ENCODE peak calls at places on chromosomes 6 and 20, in five cellular contexts. One of them, this sample, is unnamed.

GRCh38 chr20:45374966-45375365 is 3.2 kb downstream of the TP53TG5 start:
- DNase-seq in erythroblast: no peak
- DNase-seq in NCI-H1694: no peak
- DNase-seq in CD8-positive, alpha-beta T cell: no peak
- DNase-seq in GM03348: no peak
- DNase-seq in this sample: no peak

GRCh38 chr6:114346451-114346850 is 3.6 kb upstream of the HS3ST5 start:
- DNase-seq in erythroblast: no peak
- DNase-seq in NCI-H1694: no peak
- DNase-seq in CD8-positive, alpha-beta T cell: no peak
- DNase-seq in GM03348: no peak
- DNase-seq in this sample: peak

GRCh38 chr6:65595540-65595939 is 111.5 kb downstream of the EYS start:
- DNase-seq in erythroblast: no peak
- DNase-seq in NCI-H1694: no peak
- DNase-seq in CD8-positive, alpha-beta T cell: no peak
- DNase-seq in GM03348: no peak
- DNase-seq in this sample: no peak

GRCh38 chr20:43789593-43789992 is 62.8 kb upstream of the GTSF1L start:
- DNase-seq in erythroblast: no peak
- DNase-seq in NCI-H1694: no peak
- DNase-seq in CD8-positive, alpha-beta T cell: no peak
- DNase-seq in GM03348: no peak
- DNase-seq in this sample: no peak

GRCh38 chr20:4151991-4152695 is 136.8 kb upstream of the RNF24 start:
- DNase-seq in erythroblast: no peak
- DNase-seq in NCI-H1694: no peak
- DNase-seq in CD8-positive, alpha-beta T cell: no peak
- DNase-seq in GM03348: no peak
- DNase-seq in this sample: peak

GRCh38 chr20:37231970-37232620 is 29.5 kb downstream of the GHRH start:
- DNase-seq in erythroblast: no peak
- DNase-seq in NCI-H1694: no peak
- DNase-seq in CD8-positive, alpha-beta T cell: no peak
- DNase-seq in GM03348: no peak
- DNase-seq in this sample: no peak

GRCh38 chr6:169940554-169941290 is 189.3 kb downstream of the ERMARD start:
- DNase-seq in erythroblast: no peak
- DNase-seq in NCI-H1694: no peak
- DNase-seq in CD8-positive, alpha-beta T cell: no peak
- DNase-seq in GM03348: no peak
- DNase-seq in this sample: no peak

GRCh38 chr6:44496705-44497369 is 109.3 kb downstream of the CDC5L start:
- DNase-seq in erythroblast: no peak
- DNase-seq in NCI-H1694: no peak
- DNase-seq in CD8-positive, alpha-beta T cell: no peak
- DNase-seq in GM03348: no peak
- DNase-seq in this sample: peak

GRCh38 chr6:98833101-98834059 is 994 bp upstream of the POU3F2 start:
- DNase-seq in erythroblast: peak
- DNase-seq in NCI-H1694: no peak
- DNase-seq in CD8-positive, alpha-beta T cell: no peak
- DNase-seq in GM03348: no peak
- DNase-seq in this sample: peak

GRCh38 chr6:138582573-138582972 is 83.3 kb upstream of the NHSL1 start:
- DNase-seq in erythroblast: no peak
- DNase-seq in NCI-H1694: no peak
- DNase-seq in CD8-positive, alpha-beta T cell: no peak
- DNase-seq in GM03348: no peak
- DNase-seq in this sample: no peak

GRCh38 chr6:129135421-129135820 is 252.5 kb downstream of the LAMA2 start:
- DNase-seq in erythroblast: no peak
- DNase-seq in NCI-H1694: no peak
- DNase-seq in CD8-positive, alpha-beta T cell: no peak
- DNase-seq in GM03348: no peak
- DNase-seq in this sample: peak

GRCh38 chr6:159692303-159693127 is 526 bp downstream of the SOD2 start:
- DNase-seq in erythroblast: peak
- DNase-seq in NCI-H1694: no peak
- DNase-seq in CD8-positive, alpha-beta T cell: peak
- DNase-seq in GM03348: peak
- DNase-seq in this sample: peak

GRCh38 chr6:22826961-22827360 is 257.6 kb downstream of the HDGFL1 start:
- DNase-seq in erythroblast: no peak
- DNase-seq in NCI-H1694: no peak
- DNase-seq in CD8-positive, alpha-beta T cell: no peak
- DNase-seq in GM03348: no peak
- DNase-seq in this sample: no peak

GRCh38 chr6:148064406-148065134 is 278.1 kb upstream of the SASH1 start:
- DNase-seq in erythroblast: no peak
- DNase-seq in NCI-H1694: no peak
- DNase-seq in CD8-positive, alpha-beta T cell: no peak
- DNase-seq in GM03348: peak
- DNase-seq in this sample: peak

GRCh38 chr20:11076434-11076833 is 402.6 kb upstream of the JAG1 start:
- DNase-seq in erythroblast: no peak
- DNase-seq in NCI-H1694: no peak
- DNase-seq in CD8-positive, alpha-beta T cell: no peak
- DNase-seq in GM03348: no peak
- DNase-seq in this sample: no peak

GRCh38 chr20:25580711-25581110 is 4.6 kb downstream of the NINL start:
- DNase-seq in erythroblast: no peak
- DNase-seq in NCI-H1694: no peak
- DNase-seq in CD8-positive, alpha-beta T cell: no peak
- DNase-seq in GM03348: no peak
- DNase-seq in this sample: no peak

GRCh38 chr6:33570806-33571636 is 9.1 kb downstream of the BAK1 start:
- DNase-seq in erythroblast: peak
- DNase-seq in NCI-H1694: peak
- DNase-seq in CD8-positive, alpha-beta T cell: peak
- DNase-seq in GM03348: peak
- DNase-seq in this sample: peak

GRCh38 chr6:19691465-19692167 is 145.6 kb upstream of the ID4 start:
- DNase-seq in erythroblast: no peak
- DNase-seq in NCI-H1694: no peak
- DNase-seq in CD8-positive, alpha-beta T cell: no peak
- DNase-seq in GM03348: peak
- DNase-seq in this sample: peak

GRCh38 chr20:667351-668034 is 8.1 kb downstream of the SCRT2 start:
- DNase-seq in erythroblast: peak
- DNase-seq in NCI-H1694: no peak
- DNase-seq in CD8-positive, alpha-beta T cell: peak
- DNase-seq in GM03348: peak
- DNase-seq in this sample: peak

GRCh38 chr6:168260385-168260987 is 59.1 kb downstream of the DACT2 start:
- DNase-seq in erythroblast: no peak
- DNase-seq in NCI-H1694: no peak
- DNase-seq in CD8-positive, alpha-beta T cell: no peak
- DNase-seq in GM03348: no peak
- DNase-seq in this sample: no peak

GRCh38 chr6:170087946-170088348 is 202.9 kb downstream of the DLL1 start:
- DNase-seq in erythroblast: no peak
- DNase-seq in NCI-H1694: no peak
- DNase-seq in CD8-positive, alpha-beta T cell: peak
- DNase-seq in GM03348: no peak
- DNase-seq in this sample: no peak

GRCh38 chr6:125718109-125718508 is 31.3 kb upstream of the HEY2 start:
- DNase-seq in erythroblast: no peak
- DNase-seq in NCI-H1694: no peak
- DNase-seq in CD8-positive, alpha-beta T cell: no peak
- DNase-seq in GM03348: no peak
- DNase-seq in this sample: no peak

GRCh38 chr6:121516331-121516730 is 80.9 kb downstream of the GJA1 start:
- DNase-seq in erythroblast: no peak
- DNase-seq in NCI-H1694: no peak
- DNase-seq in CD8-positive, alpha-beta T cell: no peak
- DNase-seq in GM03348: no peak
- DNase-seq in this sample: peak

GRCh38 chr6:161079566-161080262 is 88.1 kb downstream of the MAP3K4 start:
- DNase-seq in erythroblast: no peak
- DNase-seq in NCI-H1694: no peak
- DNase-seq in CD8-positive, alpha-beta T cell: peak
- DNase-seq in GM03348: peak
- DNase-seq in this sample: peak

GRCh38 chr6:134619789-134620188 is 301.9 kb upstream of the SGK1 start:
- DNase-seq in erythroblast: no peak
- DNase-seq in NCI-H1694: no peak
- DNase-seq in CD8-positive, alpha-beta T cell: no peak
- DNase-seq in GM03348: peak
- DNase-seq in this sample: peak

GRCh38 chr6:39451831-39452230 is 129.3 kb upstream of the KCNK16 start:
- DNase-seq in erythroblast: peak
- DNase-seq in NCI-H1694: no peak
- DNase-seq in CD8-positive, alpha-beta T cell: no peak
- DNase-seq in GM03348: no peak
- DNase-seq in this sample: peak

This sample was measured in GM23248.